ENCODE peak calls at places on chromosomes 7 and 10, in four cellular contexts. J is kidney epithelial cell, V is bronchial epithelial cell, B is left lung. E is an unnamed sample.

GRCh38 chr7:21651697-21652096 is 108.9 kb downstream of the DNAH11 start:
- DNase-seq in V (no peak), B (no peak), J (no peak), E (no peak)

GRCh38 chr7:157840174-157840912 is 503.5 kb downstream of the DNAJB6 start:
- DNase-seq in J (no peak), B (peak; percentile 63), V (no peak), E (no peak)

GRCh38 chr7:92691578-92691977 is 101.4 kb upstream of the FAM133B start:
- DNase-seq in J (no peak), B (no peak), V (peak; percentile 65), E (no peak)

GRCh38 chr7:81079736-81080135 is 160.9 kb upstream of the SEMA3C start:
- DNase-seq in B (no peak), J (no peak), V (peak; percentile 52), E (no peak)

GRCh38 chr10:13882112-13882711 is 295.4 kb downstream of the PRPF18 start:
- DNase-seq in B (no peak), V (peak; percentile 93), J (peak; percentile 93), E (peak; percentile 86)

GRCh38 chr7:69871213-69871885 is 273.1 kb downstream of the AUTS2 start:
- DNase-seq in V (peak; percentile 53), J (peak; percentile 77), B (no peak), E (peak; percentile 55)

GRCh38 chr7:144818516-144818915 is 17.3 kb downstream of the TPK1 start:
- DNase-seq in J (no peak), B (no peak), V (peak; percentile 3), E (no peak)

GRCh38 chr10:124403548-124403947 is 15.2 kb downstream of the OAT start:
- DNase-seq in B (no peak), J (peak; percentile 55), V (peak; percentile 83), E (peak; percentile 36)

GRCh38 chr7:2564970-2565546 is 6.3 kb downstream of the IQCE start:
- DNase-seq in V (no peak), B (peak; percentile 25), J (no peak), E (no peak)

GRCh38 chr7:2109936-2110585 is 122.7 kb downstream of the MAD1L1 start:
- DNase-seq in J (peak; percentile 86), B (no peak), V (peak; percentile 96), E (peak; percentile 50)

GRCh38 chr7:48337781-48338180 is 166.5 kb downstream of the ABCA13 start:
- DNase-seq in B (no peak), V (no peak), J (no peak), E (no peak)

GRCh38 chr10:120917521-120918250 is 66.5 kb downstream of the WDR11 start:
- DNase-seq in J (no peak), B (no peak), V (peak; percentile 85), E (no peak)

GRCh38 chr7:47539398-47540052 is 42.4 kb downstream of the TNS3 start:
- DNase-seq in J (peak; percentile 92), V (no peak), B (peak; percentile 34), E (no peak)

GRCh38 chr7:153382591-153383225 is 623.2 kb downstream of the ACTR3B start:
- DNase-seq in J (no peak), B (no peak), V (no peak), E (no peak)

GRCh38 chr7:92133133-92133736 is 1.0 kb downstream of the CYP51A1 start:
- DNase-seq in B (no peak), V (no peak), J (no peak), E (no peak)

GRCh38 chr10:24251547-24251946 is 42.6 kb downstream of the KIAA1217 start:
- DNase-seq in B (no peak), J (no peak), V (peak; percentile 70), E (no peak)

GRCh38 chr7:45086348-45087065 is 2.3 kb downstream of the NACAD start:
- DNase-seq in J (no peak), V (no peak), B (no peak), E (no peak)

GRCh38 chr10:24385776-24386175 is 176.8 kb downstream of the KIAA1217 start:
- DNase-seq in B (no peak), V (no peak), J (no peak), E (peak; percentile 72)

GRCh38 chr10:11754180-11754579 is 12.0 kb downstream of the ECHDC3 start:
- DNase-seq in V (no peak), B (no peak), J (no peak), E (no peak)

GRCh38 chr10:90919683-90920574 is 958 bp downstream of the ANKRD1 start:
- DNase-seq in V (no peak), B (no peak), J (no peak), E (no peak)

GRCh38 chr10:80552151-80552646 is 14.5 kb downstream of the SH2D4B start:
- DNase-seq in J (no peak), V (no peak), B (no peak), E (no peak)

GRCh38 chr10:80408198-80409085 is at the start of gene PRXL2A:
- DNase-seq in B (peak; percentile 97), J (no peak), V (no peak), E (no peak)

GRCh38 chr7:87574630-87575029 is 26.1 kb downstream of the ABCB1 start:
- DNase-seq in B (no peak), J (peak; percentile 44), V (peak; percentile 85), E (no peak)

DNA sequence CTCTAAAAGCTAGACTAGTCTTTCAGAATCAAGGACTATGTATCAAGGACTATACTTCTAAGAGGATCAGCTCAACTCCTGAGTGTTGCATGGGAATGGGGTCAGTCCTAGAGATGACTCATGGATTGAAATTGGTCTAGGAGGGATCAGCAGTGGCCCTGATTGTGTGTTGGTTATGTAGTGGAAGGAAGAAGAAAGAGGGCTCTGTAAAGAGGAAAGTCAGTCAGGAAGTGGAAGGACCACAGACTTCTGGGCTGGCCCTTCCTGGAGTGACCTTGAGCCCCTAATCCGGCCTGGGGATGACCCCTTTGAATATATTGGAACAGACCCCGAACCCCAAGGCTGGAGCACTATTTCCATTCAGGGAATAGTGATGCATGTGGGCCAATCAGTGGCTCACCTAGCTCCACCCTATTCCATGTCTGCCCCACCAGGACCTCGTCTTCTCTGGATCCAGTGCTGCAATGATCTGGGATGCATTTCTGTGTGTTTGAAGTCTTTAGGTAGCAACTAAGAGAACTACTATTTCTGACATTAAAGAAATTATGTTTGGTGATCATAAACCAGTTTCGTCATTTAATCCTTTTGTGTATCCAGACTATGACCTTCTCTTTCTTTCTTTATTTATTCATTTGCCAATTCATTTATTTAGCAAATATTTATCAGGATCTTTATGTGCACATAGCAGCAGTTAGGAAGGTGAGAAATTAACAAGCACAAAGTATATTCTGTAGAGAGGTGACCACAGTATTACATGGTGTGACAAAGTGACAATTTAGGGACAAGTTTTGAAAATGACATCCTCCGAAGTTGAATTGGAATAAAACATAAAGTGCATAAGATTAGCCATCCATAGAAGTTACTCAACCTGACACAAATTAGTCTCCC is 48.6 kb upstream of the KIF5B start:
- DNase-seq in V (no peak), B (no peak), J (no peak), E (no peak)
- TF ChIP-seq CTCF in V (no peak), B (no peak), J (no peak), E (no peak)

GRCh38 chr7:23811540-23811939 is 101.5 kb downstream of the STK31 start:
- DNase-seq in V (peak; percentile 9), B (no peak), J (no peak), E (no peak)
- TF ChIP-seq CTCF in V (peak; percentile 27), B (peak; percentile 10), J (peak; percentile 10), E (no peak)

DNA sequence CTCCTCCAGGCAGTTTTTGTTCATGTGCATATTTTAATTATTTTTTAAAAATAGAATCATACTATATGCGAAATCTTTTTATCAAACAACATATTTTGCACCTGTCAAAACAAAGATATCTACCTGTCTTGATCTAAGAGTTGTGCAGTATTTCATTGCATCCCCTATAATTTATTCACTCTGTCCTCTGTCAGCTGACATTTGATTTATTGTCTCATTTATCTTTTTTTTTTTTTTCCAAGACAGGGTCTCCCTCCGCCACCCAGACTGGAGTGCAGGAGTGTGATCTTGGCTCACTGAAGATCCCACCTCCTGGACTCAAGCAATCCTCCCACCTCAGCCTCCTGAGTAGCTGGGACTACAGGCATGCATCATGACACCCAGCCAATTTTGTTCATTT is 49.0 kb downstream of the PRLHR start:
- DNase-seq in B (no peak), V (no peak), J (no peak), E (no peak)
- TF ChIP-seq CTCF in B (no peak), V (no peak), J (no peak), E (no peak)

DNA sequence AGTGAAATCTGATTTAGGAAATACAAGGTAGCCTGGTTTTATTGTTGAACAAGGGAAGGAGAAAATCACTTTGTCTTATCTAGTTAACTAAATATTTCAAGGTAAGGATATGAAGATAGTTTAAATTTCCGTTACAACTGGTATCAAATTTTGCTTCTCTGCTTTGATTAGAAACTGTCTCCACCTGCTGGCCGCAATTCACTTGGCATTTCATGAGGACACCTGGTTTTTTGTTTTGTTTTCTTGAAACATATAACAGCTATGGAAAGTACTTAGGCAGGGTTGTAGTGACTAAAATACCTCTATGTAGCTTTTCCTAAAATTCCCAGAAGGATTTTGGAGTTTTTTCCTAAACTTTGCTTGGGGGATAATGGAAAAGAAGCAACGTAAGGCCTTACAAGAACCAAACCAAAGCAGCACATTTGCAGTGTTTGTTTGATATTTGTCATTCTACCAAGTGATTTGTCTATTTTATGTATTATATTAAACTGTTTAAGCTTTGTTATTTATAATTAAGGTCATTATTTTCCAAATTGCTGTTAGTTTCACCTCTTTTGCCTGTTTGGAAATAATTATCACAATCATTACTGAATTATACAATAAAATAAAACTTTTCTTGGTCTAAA is 73.6 kb downstream of the AHCYL2 start:
- DNase-seq in J (no peak), V (peak; percentile 44), B (no peak), E (no peak)
- TF ChIP-seq CTCF in J (peak; percentile 79), V (peak; percentile 64), B (peak; percentile 55), E (peak; percentile 56)

DNA sequence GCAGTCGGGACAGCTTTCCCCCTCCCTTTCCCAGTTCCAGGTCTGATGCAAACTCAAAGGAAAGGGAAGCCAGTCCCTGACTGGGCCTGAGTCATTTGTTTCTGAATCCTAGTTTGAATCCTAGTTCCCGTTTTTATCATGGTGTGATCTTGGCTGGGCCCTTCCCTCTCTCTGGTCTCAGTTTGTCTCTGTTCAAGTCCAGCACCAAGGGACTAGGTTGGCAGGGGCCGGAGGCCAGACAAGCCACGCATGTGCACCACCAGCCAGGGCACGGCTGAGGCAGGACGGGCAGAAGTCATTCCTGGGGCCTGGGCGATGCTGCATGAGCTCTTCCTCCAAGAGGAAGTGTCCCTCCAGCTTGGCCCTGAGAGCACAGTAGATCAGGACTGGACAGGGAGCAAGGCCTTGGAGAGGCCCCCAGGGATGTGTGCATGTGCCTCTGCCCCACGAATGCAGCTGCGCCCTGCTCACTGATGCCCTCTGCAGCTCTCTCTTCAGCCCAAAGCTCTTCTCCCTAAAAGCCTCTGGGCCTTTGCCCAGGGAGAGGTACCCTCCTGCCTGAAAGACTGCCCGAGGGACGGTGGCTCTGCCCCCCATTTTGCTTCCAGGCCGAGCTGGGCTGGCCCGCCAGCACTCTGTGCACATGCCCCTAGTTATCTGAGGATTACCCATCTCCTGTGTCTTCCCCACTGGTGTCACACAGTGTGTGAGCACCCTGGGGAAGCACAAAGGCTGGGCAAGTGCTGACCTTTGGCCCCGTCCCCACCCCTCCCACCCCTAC is 86.7 kb downstream of the ZMIZ1 start:
- DNase-seq in J (no peak), B (no peak), V (peak; percentile 52), E (no peak)
- TF ChIP-seq CTCF in J (no peak), B (no peak), V (peak; percentile 6), E (peak; percentile 15)

GRCh38 chr10:95208702-95209391 is 14.8 kb downstream of the ACSM6 start:
- DNase-seq in V (peak; percentile 33), B (no peak), J (no peak), E (no peak)
- TF ChIP-seq CTCF in V (peak; percentile 20), B (no peak), J (peak; percentile 27), E (peak; percentile 12)